ENCODE peak calls at places on chromosomes 3 and 15, in nine cellular contexts. B is activated gamma-delta T cell treated with Interleukin-2 at 50 U/mL for 16 hours; F is naive thymus-derived CD4-positive, alpha-beta T cell; P is right cardiac atrium; V is RWPE1; U is T47D; D is H7; J is NCI-H1105; S is Kasumi-1. E is an unnamed sample.

GRCh38 chr3:12906916-12907290 is 65.5 kb upstream of the RPL32 start:
- DNase-seq in B (no peak), F (no peak), P (peak; percentile 37), V (no peak), U (no peak), D (no peak), J (no peak), S (no peak), E (no peak)

GRCh38 chr3:153757839-153758238 is 363.4 kb upstream of the ARHGEF26 start:
- DNase-seq in B (no peak), F (no peak), P (no peak), V (no peak), U (no peak), D (no peak), J (no peak), S (no peak), E (no peak)

GRCh38 chr3:195897081-195897852 is 11.1 kb downstream of the TNK2 start:
- DNase-seq in B (no peak), F (no peak), P (peak; percentile 73), V (peak; percentile 88), U (peak; percentile 71), D (peak; percentile 56), J (no peak), S (no peak), E (no peak)

GRCh38 chr15:89830622-89831021 is 16.0 kb upstream of the ANPEP start:
- DNase-seq in B (no peak), F (no peak), P (no peak), V (no peak), U (no peak), D (no peak), J (no peak), S (no peak), E (no peak)

GRCh38 chr3:18825586-18826157 is 322.6 kb upstream of the KCNH8 start:
- DNase-seq in B (no peak), F (no peak), P (no peak), V (no peak), U (no peak), D (no peak), J (no peak), S (peak; percentile 37), E (no peak)

GRCh38 chr15:79136434-79137046 is 46.0 kb upstream of the RASGRF1 start:
- DNase-seq in B (no peak), F (no peak), P (no peak), V (no peak), U (no peak), D (peak; percentile 51), J (no peak), S (no peak), E (no peak)

GRCh38 chr15:91908401-91908800 is 54.9 kb downstream of the SLCO3A1 start:
- DNase-seq in B (no peak), F (no peak), P (no peak), V (peak; percentile 13), U (no peak), D (no peak), J (no peak), S (no peak), E (no peak)

GRCh38 chr15:101256756-101257155 is 4.9 kb upstream of the CHSY1 start:
- DNase-seq in B (no peak), F (no peak), P (no peak), V (no peak), U (no peak), D (no peak), J (no peak), S (peak; percentile 85), E (no peak)

GRCh38 chr15:85044251-85044853 is 62.7 kb downstream of the PDE8A start:
- DNase-seq in B (peak; percentile 44), F (peak; percentile 28), P (no peak), V (peak; percentile 40), U (no peak), D (peak; percentile 32), J (no peak), S (peak; percentile 77), E (no peak)

GRCh38 chr3:82509951-82510603 is 748.6 kb upstream of the GBE1 start:
- DNase-seq in B (no peak), F (no peak), P (no peak), V (no peak), U (no peak), D (no peak), J (no peak), S (no peak), E (no peak)

GRCh38 chr3:30526031-30526430 is 80.4 kb upstream of the TGFBR2 start:
- DNase-seq in B (no peak), F (no peak), P (no peak), V (no peak), U (no peak), D (no peak), J (no peak), S (no peak), E (no peak)

GRCh38 chr3:120350431-120350941 is 1.3 kb upstream of the LRRC58 start:
- DNase-seq in B (no peak), F (no peak), P (peak; percentile 68), V (peak; percentile 59), U (no peak), D (no peak), J (no peak), S (no peak), E (peak; percentile 31)

GRCh38 chr3:188446014-188446413 is 292.1 kb downstream of the LPP start:
- DNase-seq in B (no peak), F (no peak), P (no peak), V (no peak), U (no peak), D (no peak), J (no peak), S (no peak), E (no peak)

GRCh38 chr15:77173487-77173886 is 102.6 kb upstream of the TSPAN3 start:
- DNase-seq in B (no peak), F (no peak), P (no peak), V (no peak), U (no peak), D (no peak), J (no peak), S (no peak), E (no peak)

GRCh38 chr15:51874751-51875644 is 45.5 kb downstream of the TMOD3 start:
- DNase-seq in B (no peak), F (no peak), P (no peak), V (peak; percentile 95), U (no peak), D (no peak), J (no peak), S (no peak), E (no peak)

GRCh38 chr15:69576035-69576526 is 123.5 kb downstream of the RPLP1 start:
- DNase-seq in B (peak; percentile 68), F (peak; percentile 47), P (peak; percentile 77), V (peak; percentile 70), U (peak; percentile 65), D (peak; percentile 74), J (peak; percentile 60), S (peak; percentile 75), E (no peak)

GRCh38 chr15:33160054-33160453 is 34.5 kb downstream of the FMN1 start:
- DNase-seq in B (no peak), F (no peak), P (no peak), V (no peak), U (no peak), D (no peak), J (no peak), S (no peak), E (no peak)

GRCh38 chr3:193819117-193819978 is 226.3 kb downstream of the OPA1 start:
- DNase-seq in B (no peak), F (no peak), P (no peak), V (no peak), U (no peak), D (peak; percentile 51), J (no peak), S (no peak), E (no peak)

GRCh38 chr3:134797080-134797801 is 2.2 kb downstream of the EPHB1 start:
- DNase-seq in B (no peak), F (no peak), P (no peak), V (no peak), U (no peak), D (peak; percentile 56), J (no peak), S (no peak), E (no peak)

GRCh38 chr15:98321916-98322315 is 326.4 kb upstream of the IGF1R start:
- DNase-seq in B (no peak), F (no peak), P (no peak), V (peak; percentile 84), U (no peak), D (no peak), J (peak; percentile 32), S (no peak), E (no peak)

GRCh38 chr15:63211549-63211948 is 22.1 kb downstream of the RAB8B start:
- DNase-seq in B (no peak), F (no peak), P (no peak), V (no peak), U (no peak), D (no peak), J (no peak), S (no peak), E (no peak)

GRCh38 chr3:116339441-116340028 is 105.8 kb downstream of the LSAMP start:
- DNase-seq in B (no peak), F (no peak), P (peak; percentile 68), V (no peak), U (no peak), D (no peak), J (no peak), S (no peak), E (no peak)

GRCh38 chr3:29555590-29555989 is 274.7 kb downstream of the RBMS3 start:
- DNase-seq in B (no peak), F (no peak), P (no peak), V (no peak), U (no peak), D (no peak), J (no peak), S (no peak), E (no peak)

GRCh38 chr3:72997421-72997961 is 880 bp downstream of the PPP4R2 start:
- DNase-seq in B (peak; percentile 26), F (peak; percentile 70), P (no peak), V (peak; percentile 24), U (no peak), D (peak; percentile 59), J (no peak), S (peak; percentile 86), E (no peak)

GRCh38 chr3:177468331-177468730 is 271.0 kb upstream of the TBL1XR1 start:
- DNase-seq in B (no peak), F (no peak), P (peak; percentile 70), V (no peak), U (no peak), D (no peak), J (no peak), S (no peak), E (no peak)

GRCh38 chr3:39479701-39480414 is 12.4 kb downstream of the MOBP start:
- DNase-seq in B (no peak), F (no peak), P (no peak), V (no peak), U (no peak), D (no peak), J (no peak), S (no peak), E (no peak)

GRCh38 chr3:79910337-79910736 is 142.5 kb upstream of the ROBO1 start:
- DNase-seq in B (no peak), F (no peak), P (no peak), V (no peak), U (no peak), D (no peak), J (no peak), S (no peak), E (no peak)

GRCh38 chr3:171788546-171789351 is 21.5 kb downstream of the PLD1 start:
- DNase-seq in B (no peak), F (no peak), P (no peak), V (peak; percentile 56), U (no peak), D (no peak), J (no peak), S (peak; percentile 51), E (peak; percentile 85)

GRCh38 chr3:105791134-105791533 is 77.7 kb downstream of the CBLB start:
- DNase-seq in B (no peak), F (no peak), P (no peak), V (no peak), U (no peak), D (no peak), J (no peak), S (no peak), E (no peak)

GRCh38 chr3:146078031-146078430 is 83.0 kb downstream of the PLOD2 start:
- DNase-seq in B (no peak), F (no peak), P (no peak), V (no peak), U (no peak), D (no peak), J (no peak), S (no peak), E (no peak)

GRCh38 chr3:188559856-188560255 is 405.9 kb downstream of the LPP start:
- DNase-seq in B (no peak), F (no peak), P (no peak), V (no peak), U (peak; percentile 26), D (no peak), J (no peak), S (no peak), E (no peak)